ENCODE peak calls at places on chromosomes 1 and 21, in nine cellular contexts. G is NCI-H187; C is stomach; X is T-helper 2 cell; J is Calu3; Z is CD4-positive, alpha-beta T cell; E is activated naive CD8-positive, alpha-beta T cell treated with anti-CD3 and anti-CD28 coated beads, Interleukin-2, amount 10 ng/mL, durations not matched to agents 7 days and 5 days; N is HTR-8/SVneo; V is stimulated activated CD8-positive, alpha-beta memory T cell treated with anti-CD3 and anti-CD28 coated beads, Interleukin-15, amount 100 ng/mL, for 1 hour. D is an unnamed sample.

GRCh38 chr1:89125571-89126233 is at the start of gene GBP2:
- DNase-seq in G (no peak), C (no peak), X (peak), J (peak), Z (no peak), E (no peak), N (peak), V (no peak), D (peak)

GRCh38 chr1:61709908-61710289 is 15.0 kb downstream of the TM2D1 start:
- DNase-seq in G (no peak), C (no peak), X (no peak), J (no peak), Z (no peak), E (no peak), N (no peak), V (no peak), D (no peak)

GRCh38 chr1:62175568-62176179 is 19.0 kb upstream of the L1TD1 start:
- DNase-seq in G (peak), C (peak), X (no peak), J (peak), Z (peak), E (no peak), N (peak), V (no peak), D (peak)

GRCh38 chr1:9293241-9293511 is 482 bp downstream of the SPSB1 start:
- DNase-seq in G (no peak), C (no peak), X (no peak), J (no peak), Z (no peak), E (no peak), N (no peak), V (no peak), D (no peak)

GRCh38 chr21:39660596-39660995 is 47.9 kb downstream of the B3GALT5 start:
- DNase-seq in G (no peak), C (no peak), X (no peak), J (peak), Z (no peak), E (no peak), N (peak), V (no peak), D (no peak)

GRCh38 chr1:46301406-46302090 is 1.9 kb downstream of the LRRC41 start:
- DNase-seq in G (no peak), C (peak), X (peak), J (no peak), Z (peak), E (no peak), N (no peak), V (no peak), D (no peak)

GRCh38 chr1:149937779-149938178 is 1.1 kb upstream of the MTMR11 start:
- DNase-seq in G (no peak), C (no peak), X (no peak), J (no peak), Z (no peak), E (no peak), N (no peak), V (no peak), D (no peak)

GRCh38 chr1:178267646-178268094 is 173.8 kb downstream of the RASAL2 start:
- DNase-seq in G (no peak), C (no peak), X (no peak), J (no peak), Z (no peak), E (no peak), N (peak), V (no peak), D (no peak)

GRCh38 chr1:50490640-50491039 is 67.4 kb upstream of the DMRTA2 start:
- DNase-seq in G (no peak), C (no peak), X (no peak), J (no peak), Z (no peak), E (no peak), N (no peak), V (no peak), D (no peak)

GRCh38 chr1:36125129-36125991 is at the start of gene COL8A2:
- DNase-seq in G (no peak), C (peak), X (no peak), J (no peak), Z (no peak), E (no peak), N (no peak), V (no peak), D (no peak)

GRCh38 chr1:218226005-218226404 is 59.1 kb upstream of the RRP15 start:
- DNase-seq in G (no peak), C (no peak), X (no peak), J (no peak), Z (no peak), E (no peak), N (no peak), V (no peak), D (no peak)

GRCh38 chr1:241475688-241476087 is 43.9 kb downstream of the FH start:
- DNase-seq in G (no peak), C (no peak), X (no peak), J (no peak), Z (no peak), E (no peak), N (no peak), V (no peak), D (no peak)

GRCh38 chr1:87224209-87224608 is 104.5 kb upstream of the LMO4 start:
- DNase-seq in G (no peak), C (no peak), X (no peak), J (peak), Z (no peak), E (no peak), N (peak), V (no peak), D (peak)

GRCh38 chr1:152906023-152906565 is 2.3 kb upstream of the IVL start:
- DNase-seq in G (no peak), C (no peak), X (peak), J (peak), Z (no peak), E (no peak), N (peak), V (no peak), D (peak)

GRCh38 chr21:32351428-32351827 is 41.4 kb downstream of the URB1 start:
- DNase-seq in G (no peak), C (no peak), X (no peak), J (no peak), Z (no peak), E (no peak), N (no peak), V (no peak), D (no peak)

GRCh38 chr1:226708342-226708780 is 30.7 kb downstream of the ITPKB start:
- DNase-seq in G (no peak), C (no peak), X (no peak), J (no peak), Z (no peak), E (no peak), N (peak), V (no peak), D (peak)

GRCh38 chr1:109632671-109633346 is 13.2 kb downstream of the AMPD2 start:
- DNase-seq in G (peak), C (peak), X (no peak), J (no peak), Z (no peak), E (no peak), N (no peak), V (no peak), D (no peak)

GRCh38 chr1:188669715-188670114 is 1807.9 kb downstream of the BRINP3 start:
- DNase-seq in G (peak), C (no peak), X (no peak), J (no peak), Z (no peak), E (no peak), N (no peak), V (no peak), D (no peak)

GRCh38 chr1:46183926-46184557 is 7.8 kb upstream of the P3R3URF start:
- DNase-seq in G (no peak), C (no peak), X (no peak), J (no peak), Z (no peak), E (no peak), N (no peak), V (no peak), D (no peak)

GRCh38 chr1:216456682-216457081 is 33.4 kb upstream of the USH2A start:
- DNase-seq in G (no peak), C (no peak), X (no peak), J (no peak), Z (no peak), E (no peak), N (peak), V (no peak), D (peak)

GRCh38 chr1:5832916-5833895 is 159.0 kb downstream of the NPHP4 start:
- DNase-seq in G (no peak), C (no peak), X (no peak), J (no peak), Z (no peak), E (no peak), N (no peak), V (no peak), D (no peak)

GRCh38 chr1:22132517-22133235 is 10.2 kb downstream of the WNT4 start:
- DNase-seq in G (no peak), C (no peak), X (no peak), J (peak), Z (no peak), E (no peak), N (peak), V (no peak), D (no peak)